ENCODE peak calls at places on chromosomes 13 and 19, in seven cellular contexts. One of them, this sample, is unnamed. For H3K4me1, the result is how much of the 10 kb centered on the place peaks cover.

GRCh38 chr19:8445488-8446001 is 770 bp downstream of the HNRNPM start:
- DNase-seq in body of pancreas: peak
- DNase-seq in ovary: peak
- DNase-seq in esophagus muscularis mucosa: no peak
- DNase-seq in tibial artery: peak
- DNase-seq in heart left ventricle: peak
- DNase-seq in thyroid gland: peak
- DNase-seq in this sample: peak

GRCh38 chr13:36796052-36796451 is 23.0 kb upstream of the RFXAP start:
- DNase-seq in body of pancreas: no peak
- DNase-seq in ovary: no peak
- DNase-seq in esophagus muscularis mucosa: peak
- DNase-seq in tibial artery: no peak
- DNase-seq in heart left ventricle: no peak
- DNase-seq in thyroid gland: no peak
- DNase-seq in this sample: no peak

GRCh38 chr13:73074101-73074500 is 15.3 kb downstream of the KLF5 start:
- DNase-seq in body of pancreas: no peak
- DNase-seq in ovary: no peak
- DNase-seq in esophagus muscularis mucosa: no peak
- DNase-seq in tibial artery: no peak
- DNase-seq in heart left ventricle: no peak
- DNase-seq in thyroid gland: no peak
- DNase-seq in this sample: no peak

GRCh38 chr13:54709546-54709945 is 1680.9 kb downstream of the OLFM4 start:
- DNase-seq in body of pancreas: no peak
- DNase-seq in ovary: no peak
- DNase-seq in esophagus muscularis mucosa: no peak
- DNase-seq in tibial artery: no peak
- DNase-seq in heart left ventricle: no peak
- DNase-seq in thyroid gland: no peak
- DNase-seq in this sample: no peak

GRCh38 chr19:51689751-51690358 is 3.3 kb upstream of the SPACA6 start:
- DNase-seq in body of pancreas: peak
- DNase-seq in ovary: peak
- DNase-seq in esophagus muscularis mucosa: peak
- DNase-seq in tibial artery: no peak
- DNase-seq in heart left ventricle: peak
- DNase-seq in thyroid gland: peak
- DNase-seq in this sample: peak

GRCh38 chr13:40982772-40983171 is 36.3 kb downstream of the ELF1 start:
- DNase-seq in body of pancreas: no peak
- DNase-seq in ovary: no peak
- DNase-seq in esophagus muscularis mucosa: no peak
- DNase-seq in tibial artery: peak
- DNase-seq in heart left ventricle: peak
- DNase-seq in thyroid gland: peak
- DNase-seq in this sample: peak

GRCh38 chr13:111577956-111578595 is 257.6 kb downstream of the TEX29 start:
- DNase-seq in body of pancreas: no peak
- DNase-seq in ovary: no peak
- DNase-seq in esophagus muscularis mucosa: no peak
- DNase-seq in tibial artery: no peak
- DNase-seq in heart left ventricle: no peak
- DNase-seq in thyroid gland: no peak
- DNase-seq in this sample: no peak

GRCh38 chr13:87295636-87296035 is 375.5 kb upstream of the SLITRK5 start:
- DNase-seq in body of pancreas: no peak
- DNase-seq in ovary: no peak
- DNase-seq in esophagus muscularis mucosa: no peak
- DNase-seq in tibial artery: no peak
- DNase-seq in heart left ventricle: no peak
- DNase-seq in thyroid gland: no peak
- DNase-seq in this sample: no peak

GRCh38 chr13:35881360-35881759 is 249.8 kb downstream of the DCLK1 start:
- DNase-seq in body of pancreas: no peak
- DNase-seq in ovary: no peak
- DNase-seq in esophagus muscularis mucosa: no peak
- DNase-seq in tibial artery: no peak
- DNase-seq in heart left ventricle: no peak
- DNase-seq in thyroid gland: peak
- DNase-seq in this sample: no peak

GRCh38 chr19:1487576-1488281 is 2.4 kb downstream of the PCSK4 start:
- DNase-seq in body of pancreas: peak
- DNase-seq in ovary: no peak
- DNase-seq in esophagus muscularis mucosa: no peak
- DNase-seq in tibial artery: no peak
- DNase-seq in heart left ventricle: no peak
- DNase-seq in thyroid gland: no peak
- DNase-seq in this sample: no peak

GRCh38 chr13:51601601-51602348 is 17.5 kb downstream of the WDFY2 start:
- DNase-seq in body of pancreas: no peak
- DNase-seq in ovary: no peak
- DNase-seq in esophagus muscularis mucosa: no peak
- DNase-seq in tibial artery: no peak
- DNase-seq in heart left ventricle: no peak
- DNase-seq in thyroid gland: no peak
- DNase-seq in this sample: no peak

GRCh38 chr19:4557186-4557970 is 2.1 kb downstream of the SEMA6B start:
- DNase-seq in body of pancreas: no peak
- DNase-seq in ovary: no peak
- DNase-seq in esophagus muscularis mucosa: no peak
- DNase-seq in tibial artery: no peak
- DNase-seq in heart left ventricle: no peak
- DNase-seq in thyroid gland: no peak
- DNase-seq in this sample: no peak

GRCh38 chr19:38735257-38735686 is 9.0 kb downstream of the CAPN12 start:
- DNase-seq in body of pancreas: peak
- DNase-seq in ovary: peak
- DNase-seq in esophagus muscularis mucosa: no peak
- DNase-seq in tibial artery: no peak
- DNase-seq in heart left ventricle: no peak
- DNase-seq in thyroid gland: no peak
- DNase-seq in this sample: no peak

GRCh38 chr13:91576590-91576989 is 178.2 kb downstream of the GPC5 start:
- DNase-seq in body of pancreas: no peak
- DNase-seq in ovary: no peak
- DNase-seq in esophagus muscularis mucosa: no peak
- DNase-seq in tibial artery: no peak
- DNase-seq in heart left ventricle: no peak
- DNase-seq in thyroid gland: no peak
- DNase-seq in this sample: no peak

DNA sequence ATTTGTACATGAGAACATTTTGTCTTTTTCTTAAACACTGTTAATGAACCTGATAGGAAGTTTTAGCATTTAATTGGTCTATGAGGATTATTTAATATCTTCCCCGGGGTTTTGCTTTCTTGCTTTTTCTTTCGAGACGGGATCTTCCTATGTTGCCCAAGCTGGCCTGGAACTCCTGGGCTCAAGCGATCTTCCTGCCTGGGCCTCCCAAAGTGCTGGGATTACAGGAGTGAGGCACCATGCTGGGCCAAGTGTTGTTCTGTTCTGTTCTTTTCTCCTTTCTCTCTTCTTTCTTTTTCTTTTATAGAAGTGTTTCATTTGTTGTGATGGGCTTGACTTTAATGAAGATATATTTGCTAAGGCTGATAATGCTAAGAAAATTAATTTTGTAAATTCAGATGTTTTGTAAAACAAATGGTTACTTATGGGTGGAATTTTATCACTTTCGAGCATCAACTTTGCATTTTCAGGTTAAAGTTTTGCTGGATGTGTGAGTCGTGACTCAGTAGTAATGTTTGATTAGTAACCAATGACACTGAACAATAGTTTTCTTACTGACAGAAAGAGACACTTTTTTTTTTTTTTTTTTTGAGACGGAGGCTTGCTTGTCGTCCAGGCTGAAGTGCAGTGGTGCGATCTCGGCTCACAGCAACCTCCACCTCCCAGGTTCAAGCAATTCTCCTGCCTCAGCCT is 2.2 kb downstream of the PAN3 start:
- DNase-seq in body of pancreas: no peak
- DNase-seq in ovary: no peak
- DNase-seq in esophagus muscularis mucosa: no peak
- DNase-seq in tibial artery: no peak
- DNase-seq in heart left ventricle: no peak
- DNase-seq in thyroid gland: no peak
- DNase-seq in this sample: no peak
- H3K4me1 ChIP-seq in body of pancreas: under half
- H3K4me1 ChIP-seq in ovary: under half
- H3K4me1 ChIP-seq in esophagus muscularis mucosa: under half
- H3K4me1 ChIP-seq in tibial artery: under half
- H3K4me1 ChIP-seq in heart left ventricle: under half
- H3K4me1 ChIP-seq in thyroid gland: under half
- H3K4me1 ChIP-seq in this sample: under half

GRCh38 chr19:15195987-15196682 is 4.7 kb downstream of the NOTCH3 start:
- DNase-seq in body of pancreas: peak
- DNase-seq in ovary: peak
- DNase-seq in esophagus muscularis mucosa: no peak
- DNase-seq in tibial artery: no peak
- DNase-seq in heart left ventricle: no peak
- DNase-seq in thyroid gland: peak
- DNase-seq in this sample: peak

GRCh38 chr19:15195381-15195964 is 5.3 kb downstream of the NOTCH3 start:
- DNase-seq in body of pancreas: peak
- DNase-seq in ovary: peak
- DNase-seq in esophagus muscularis mucosa: no peak
- DNase-seq in tibial artery: peak
- DNase-seq in heart left ventricle: peak
- DNase-seq in thyroid gland: peak
- DNase-seq in this sample: no peak

GRCh38 chr19:15198006-15198356 is 2.8 kb downstream of the NOTCH3 start:
- DNase-seq in body of pancreas: no peak
- DNase-seq in ovary: no peak
- DNase-seq in esophagus muscularis mucosa: no peak
- DNase-seq in tibial artery: peak
- DNase-seq in heart left ventricle: no peak
- DNase-seq in thyroid gland: no peak
- DNase-seq in this sample: no peak

GRCh38 chr19:15197275-15198005 is 3.4 kb downstream of the NOTCH3 start:
- DNase-seq in body of pancreas: peak
- DNase-seq in ovary: no peak
- DNase-seq in esophagus muscularis mucosa: no peak
- DNase-seq in tibial artery: no peak
- DNase-seq in heart left ventricle: no peak
- DNase-seq in thyroid gland: no peak
- DNase-seq in this sample: no peak

GRCh38 chr19:15196683-15197005 is 4.2 kb downstream of the NOTCH3 start:
- DNase-seq in body of pancreas: no peak
- DNase-seq in ovary: no peak
- DNase-seq in esophagus muscularis mucosa: no peak
- DNase-seq in tibial artery: no peak
- DNase-seq in heart left ventricle: no peak
- DNase-seq in thyroid gland: no peak
- DNase-seq in this sample: no peak
- H3K27ac ChIP-seq in body of pancreas: peak
- H3K27ac ChIP-seq in ovary: no peak
- H3K27ac ChIP-seq in esophagus muscularis mucosa: peak
- H3K27ac ChIP-seq in tibial artery: peak
- H3K27ac ChIP-seq in heart left ventricle: peak
- H3K27ac ChIP-seq in thyroid gland: peak
- H3K27ac ChIP-seq in this sample: no peak

DNA sequence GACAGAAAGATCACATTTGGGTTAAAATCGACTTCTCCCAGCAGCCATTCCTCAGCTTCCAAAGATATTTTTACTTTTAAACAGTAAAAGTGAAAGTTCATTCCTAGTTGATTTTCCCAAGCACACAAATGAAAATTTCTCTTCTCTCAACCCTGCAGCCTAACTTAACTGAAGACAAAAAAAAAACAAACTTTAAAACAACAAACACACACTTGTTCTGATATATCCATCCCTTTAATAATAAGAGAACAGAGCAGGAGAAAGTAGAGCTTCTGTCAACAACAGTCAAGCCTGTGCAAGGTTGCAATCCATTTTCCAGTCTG is 72.9 kb downstream of the STK24 start:
- DNase-seq in body of pancreas: no peak
- DNase-seq in ovary: no peak
- DNase-seq in esophagus muscularis mucosa: no peak
- DNase-seq in tibial artery: no peak
- DNase-seq in heart left ventricle: no peak
- DNase-seq in thyroid gland: no peak
- DNase-seq in this sample: no peak
- H3K4me1 ChIP-seq in body of pancreas: half or more
- H3K4me1 ChIP-seq in ovary: under half
- H3K4me1 ChIP-seq in esophagus muscularis mucosa: half or more
- H3K4me1 ChIP-seq in tibial artery: half or more
- H3K4me1 ChIP-seq in heart left ventricle: half or more
- H3K4me1 ChIP-seq in thyroid gland: half or more
- H3K4me1 ChIP-seq in this sample: under half

GRCh38 chr13:97226013-97226412 is 3.9 kb downstream of the MBNL2 start:
- DNase-seq in body of pancreas: peak
- DNase-seq in ovary: no peak
- DNase-seq in esophagus muscularis mucosa: no peak
- DNase-seq in tibial artery: no peak
- DNase-seq in heart left ventricle: no peak
- DNase-seq in thyroid gland: peak
- DNase-seq in this sample: no peak

GRCh38 chr13:97222934-97223710 is 989 bp downstream of the MBNL2 start:
- DNase-seq in body of pancreas: no peak
- DNase-seq in ovary: no peak
- DNase-seq in esophagus muscularis mucosa: no peak
- DNase-seq in tibial artery: no peak
- DNase-seq in heart left ventricle: no peak
- DNase-seq in thyroid gland: no peak
- DNase-seq in this sample: no peak

GRCh38 chr13:97225533-97225932 is 3.4 kb downstream of the MBNL2 start:
- DNase-seq in body of pancreas: no peak
- DNase-seq in ovary: no peak
- DNase-seq in esophagus muscularis mucosa: no peak
- DNase-seq in tibial artery: no peak
- DNase-seq in heart left ventricle: no peak
- DNase-seq in thyroid gland: no peak
- DNase-seq in this sample: no peak

GRCh38 chr13:97223711-97224461 is 1.8 kb downstream of the MBNL2 start:
- DNase-seq in body of pancreas: peak
- DNase-seq in ovary: peak
- DNase-seq in esophagus muscularis mucosa: no peak
- DNase-seq in tibial artery: peak
- DNase-seq in heart left ventricle: peak
- DNase-seq in thyroid gland: peak
- DNase-seq in this sample: peak

DNA sequence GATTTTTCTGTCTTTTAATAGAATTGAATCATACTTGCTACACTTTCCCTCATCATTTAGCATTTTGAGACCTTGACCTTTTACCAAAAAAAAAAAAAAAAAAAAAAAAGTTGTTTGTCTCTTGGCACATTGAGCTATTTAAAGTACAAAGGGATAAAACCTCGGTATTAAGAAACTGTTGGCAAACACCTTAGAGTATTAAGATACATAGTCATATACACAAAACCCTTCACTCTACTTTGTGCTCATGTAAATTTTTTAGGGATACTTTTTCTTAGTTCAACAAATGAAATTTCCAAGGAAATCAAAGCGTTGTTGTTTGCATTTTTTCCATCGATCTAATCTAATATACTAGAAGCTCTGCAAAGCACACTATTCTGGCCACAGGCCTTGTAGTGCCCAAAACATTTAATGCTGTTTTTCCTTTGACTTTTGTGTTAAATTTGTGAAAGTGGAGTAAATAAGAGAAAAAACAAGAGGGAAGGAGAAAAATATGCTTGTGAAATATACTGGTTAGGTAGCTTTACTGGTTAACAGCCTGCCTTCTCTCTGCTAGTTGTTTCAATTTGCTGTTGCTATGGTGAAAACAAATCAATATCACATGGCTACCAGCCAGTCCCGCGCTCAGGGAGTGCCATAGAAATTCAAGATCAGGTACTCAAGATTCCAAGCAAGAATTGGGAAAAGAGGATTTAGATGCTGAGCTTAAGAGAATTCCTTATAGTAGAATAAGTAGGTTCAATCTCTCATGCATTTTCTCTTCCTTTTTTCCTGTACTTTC is 2.6 kb downstream of the MBNL2 start:
- DNase-seq in body of pancreas: peak
- DNase-seq in ovary: no peak
- DNase-seq in esophagus muscularis mucosa: no peak
- DNase-seq in tibial artery: no peak
- DNase-seq in heart left ventricle: peak
- DNase-seq in thyroid gland: peak
- DNase-seq in this sample: no peak
- H3K27ac ChIP-seq in body of pancreas: peak
- H3K27ac ChIP-seq in ovary: peak
- H3K27ac ChIP-seq in esophagus muscularis mucosa: peak
- H3K27ac ChIP-seq in tibial artery: peak
- H3K27ac ChIP-seq in heart left ventricle: peak
- H3K27ac ChIP-seq in thyroid gland: peak
- H3K27ac ChIP-seq in this sample: peak